ENCODE peak calls at places on chromosomes 5 and 9, in seven cellular contexts. One of them, this sample, is unnamed.

GRCh38 chr9:35736201-35736633 is 3.8 kb downstream of the CREB3 start:
- DNase-seq in right lobe of liver: no peak
- DNase-seq in tibial nerve: peak; percentile 46
- DNase-seq in IMR-90: peak; percentile 79
- DNase-seq in uterus: no peak
- DNase-seq in A549: peak; percentile 86
- DNase-seq in transverse colon: peak; percentile 76
- DNase-seq in this sample: peak; percentile 80

GRCh38 chr9:1051286-1052118 is 1.3 kb downstream of the DMRT2 start:
- DNase-seq in transverse colon: peak; percentile 71
- DNase-seq in uterus: no peak
- DNase-seq in A549: peak; percentile 65
- DNase-seq in right lobe of liver: peak; percentile 67
- DNase-seq in IMR-90: no peak
- DNase-seq in tibial nerve: peak; percentile 40
- DNase-seq in this sample: no peak

GRCh38 chr5:56464935-56465756 is 232.0 kb upstream of the ANKRD55 start:
- DNase-seq in right lobe of liver: no peak
- DNase-seq in uterus: no peak
- DNase-seq in tibial nerve: no peak
- DNase-seq in transverse colon: no peak
- DNase-seq in IMR-90: no peak
- DNase-seq in A549: peak; percentile 55
- DNase-seq in this sample: no peak

GRCh38 chr5:162227075-162227474 is 159.5 kb downstream of the GABRG2 start:
- DNase-seq in right lobe of liver: no peak
- DNase-seq in uterus: no peak
- DNase-seq in A549: no peak
- DNase-seq in tibial nerve: no peak
- DNase-seq in transverse colon: no peak
- DNase-seq in IMR-90: no peak
- DNase-seq in this sample: no peak

GRCh38 chr9:34242830-34243229 is 64.0 kb downstream of the UBAP1 start:
- DNase-seq in tibial nerve: no peak
- DNase-seq in A549: no peak
- DNase-seq in transverse colon: no peak
- DNase-seq in IMR-90: no peak
- DNase-seq in right lobe of liver: no peak
- DNase-seq in uterus: no peak
- DNase-seq in this sample: no peak

GRCh38 chr5:48192-48591 is 43.8 kb upstream of the PLEKHG4B start:
- DNase-seq in right lobe of liver: no peak
- DNase-seq in tibial nerve: no peak
- DNase-seq in A549: no peak
- DNase-seq in uterus: no peak
- DNase-seq in transverse colon: no peak
- DNase-seq in IMR-90: no peak
- DNase-seq in this sample: no peak

GRCh38 chr5:42494414-42494813 is 71.2 kb downstream of the GHR start:
- DNase-seq in tibial nerve: no peak
- DNase-seq in uterus: no peak
- DNase-seq in A549: no peak
- DNase-seq in IMR-90: peak; percentile 1
- DNase-seq in right lobe of liver: no peak
- DNase-seq in transverse colon: no peak
- DNase-seq in this sample: no peak

GRCh38 chr5:64149857-64150521 is 15.7 kb upstream of the RNF180 start:
- DNase-seq in uterus: no peak
- DNase-seq in tibial nerve: no peak
- DNase-seq in right lobe of liver: no peak
- DNase-seq in IMR-90: no peak
- DNase-seq in A549: no peak
- DNase-seq in transverse colon: no peak
- DNase-seq in this sample: no peak

GRCh38 chr5:89956838-89957237 is 452.7 kb downstream of the CETN3 start:
- DNase-seq in IMR-90: no peak
- DNase-seq in transverse colon: no peak
- DNase-seq in tibial nerve: no peak
- DNase-seq in uterus: no peak
- DNase-seq in A549: no peak
- DNase-seq in right lobe of liver: no peak
- DNase-seq in this sample: no peak
- H3K4me3 ChIP-seq in IMR-90: no peak overlapping the region
- H3K4me3 ChIP-seq in transverse colon: no peak overlapping the region
- H3K4me3 ChIP-seq in tibial nerve: no peak overlapping the region
- H3K4me3 ChIP-seq in uterus: no peak overlapping the region
- H3K4me3 ChIP-seq in A549: no peak overlapping the region
- H3K4me3 ChIP-seq in right lobe of liver: no peak overlapping the region
- H3K4me3 ChIP-seq in this sample: no peak overlapping the region

GRCh38 chr9:4494337-4494736 is 4.1 kb downstream of the SLC1A1 start:
- DNase-seq in transverse colon: no peak
- DNase-seq in IMR-90: no peak
- DNase-seq in right lobe of liver: no peak
- DNase-seq in A549: no peak
- DNase-seq in tibial nerve: no peak
- DNase-seq in uterus: no peak
- DNase-seq in this sample: no peak
- H3K27ac ChIP-seq in transverse colon: no peak overlapping the region
- H3K27ac ChIP-seq in IMR-90: no peak overlapping the region
- H3K27ac ChIP-seq in right lobe of liver: no peak overlapping the region
- H3K27ac ChIP-seq in A549: no peak overlapping the region
- H3K27ac ChIP-seq in tibial nerve: no peak overlapping the region
- H3K27ac ChIP-seq in uterus: no peak overlapping the region
- H3K27ac ChIP-seq in this sample: no peak overlapping the region

DNA sequence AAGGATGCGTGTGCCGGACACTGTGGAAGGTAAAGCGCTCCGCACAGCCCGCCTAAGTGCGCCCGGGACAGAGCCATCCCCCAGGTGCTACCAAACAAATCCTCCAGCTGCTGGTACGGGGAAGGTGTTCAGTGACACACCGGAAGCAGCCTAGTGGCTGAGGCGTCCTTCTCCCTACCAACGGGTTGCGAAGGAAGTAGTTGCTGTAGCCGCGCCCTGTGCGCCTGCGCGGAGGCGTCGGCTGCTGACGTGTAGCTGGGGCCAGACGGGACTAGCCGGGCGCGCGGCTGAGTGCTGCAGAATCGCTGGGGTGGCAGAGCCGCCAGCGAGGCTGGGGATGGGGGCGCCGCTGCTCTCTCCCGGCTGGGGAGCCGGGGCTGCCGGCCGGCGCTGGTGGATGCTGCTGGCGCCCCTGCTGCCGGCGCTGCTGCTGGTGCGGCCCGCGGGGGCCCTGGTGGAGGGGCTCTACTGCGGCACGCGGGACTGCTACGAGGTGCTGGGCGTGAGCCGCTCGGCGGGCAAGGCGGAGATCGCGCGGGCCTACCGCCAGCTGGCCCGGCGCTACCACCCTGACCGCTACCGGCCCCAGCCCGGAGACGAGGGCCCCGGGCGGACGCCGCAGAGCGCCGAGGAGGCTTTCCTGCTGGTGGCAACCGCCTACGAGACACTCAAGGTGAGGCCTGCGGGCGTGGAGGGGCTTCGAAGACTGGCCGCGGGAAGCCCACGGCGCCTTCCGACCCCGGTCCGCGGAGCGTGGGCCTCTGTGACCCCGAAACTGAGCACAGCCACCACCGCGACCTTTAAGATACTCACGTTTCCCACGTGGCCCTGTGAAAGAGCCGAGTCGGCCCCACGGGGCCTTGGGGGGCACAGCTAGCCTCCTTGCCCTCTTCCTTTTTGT is at the start of gene DNAJC25:
- DNase-seq in right lobe of liver: peak; percentile 99
- DNase-seq in A549: peak; percentile 99
- DNase-seq in IMR-90: peak; percentile 99
- DNase-seq in tibial nerve: peak; percentile 87
- DNase-seq in uterus: peak; percentile 95
- DNase-seq in transverse colon: peak; percentile 97
- DNase-seq in this sample: peak; percentile 98
- TF ChIP-seq POLR2A in right lobe of liver: peak; percentile 100
- TF ChIP-seq POLR2A in A549: peak; percentile 99
- TF ChIP-seq POLR2A in IMR-90: peak; percentile 100
- TF ChIP-seq POLR2A in tibial nerve: peak; percentile 98
- TF ChIP-seq POLR2A in uterus: peak; percentile 99
- TF ChIP-seq POLR2A in transverse colon: peak; percentile 98
- TF ChIP-seq POLR2A in this sample: peak; percentile 100

GRCh38 chr5:139294372-139295165 is 1.0 kb downstream of the MATR3 start:
- DNase-seq in right lobe of liver: peak; percentile 85
- DNase-seq in transverse colon: peak; percentile 78
- DNase-seq in IMR-90: peak; percentile 82
- DNase-seq in tibial nerve: peak; percentile 72
- DNase-seq in uterus: peak; percentile 78
- DNase-seq in A549: peak; percentile 91
- DNase-seq in this sample: peak; percentile 87

GRCh38 chr5:139297439-139298133 is 4.0 kb downstream of the MATR3 start:
- DNase-seq in IMR-90: no peak
- DNase-seq in right lobe of liver: no peak
- DNase-seq in tibial nerve: no peak
- DNase-seq in uterus: no peak
- DNase-seq in A549: no peak
- DNase-seq in transverse colon: no peak
- DNase-seq in this sample: no peak

GRCh38 chr5:139296862-139297326 is 3.4 kb downstream of the MATR3 start:
- DNase-seq in uterus: no peak
- DNase-seq in A549: no peak
- DNase-seq in IMR-90: no peak
- DNase-seq in right lobe of liver: no peak
- DNase-seq in tibial nerve: no peak
- DNase-seq in transverse colon: no peak
- DNase-seq in this sample: no peak

GRCh38 chr5:139295692-139296091 is 2.2 kb downstream of the MATR3 start:
- DNase-seq in transverse colon: no peak
- DNase-seq in right lobe of liver: no peak
- DNase-seq in tibial nerve: no peak
- DNase-seq in A549: no peak
- DNase-seq in uterus: no peak
- DNase-seq in IMR-90: peak; percentile 39
- DNase-seq in this sample: no peak

GRCh38 chr5:139296198-139296597 is 2.7 kb downstream of the MATR3 start:
- DNase-seq in A549: no peak
- DNase-seq in tibial nerve: no peak
- DNase-seq in transverse colon: no peak
- DNase-seq in uterus: no peak
- DNase-seq in right lobe of liver: no peak
- DNase-seq in IMR-90: no peak
- DNase-seq in this sample: no peak
- H3K4me3 ChIP-seq in A549: peak overlapping the region; percentile 66
- H3K4me3 ChIP-seq in tibial nerve: no peak overlapping the region
- H3K4me3 ChIP-seq in transverse colon: no peak overlapping the region
- H3K4me3 ChIP-seq in uterus: no peak overlapping the region
- H3K4me3 ChIP-seq in right lobe of liver: no peak overlapping the region
- H3K4me3 ChIP-seq in IMR-90: no peak overlapping the region
- H3K4me3 ChIP-seq in this sample: peak overlapping the region; percentile 87

GRCh38 chr5:122384612-122385180 is 72.7 kb downstream of the SNCAIP start:
- DNase-seq in A549: no peak
- DNase-seq in IMR-90: no peak
- DNase-seq in uterus: no peak
- DNase-seq in transverse colon: no peak
- DNase-seq in tibial nerve: no peak
- DNase-seq in right lobe of liver: no peak
- DNase-seq in this sample: no peak
- H3K27ac ChIP-seq in A549: no peak overlapping the region
- H3K27ac ChIP-seq in IMR-90: no peak overlapping the region
- H3K27ac ChIP-seq in uterus: peak overlapping the region; percentile 63
- H3K27ac ChIP-seq in transverse colon: peak overlapping the region; percentile 38
- H3K27ac ChIP-seq in tibial nerve: no peak overlapping the region
- H3K27ac ChIP-seq in right lobe of liver: no peak overlapping the region
- H3K27ac ChIP-seq in this sample: no peak overlapping the region

GRCh38 chr9:109012876-109013677 is at the start of gene CTNNAL1:
- DNase-seq in IMR-90: peak; percentile 81
- DNase-seq in transverse colon: peak; percentile 96
- DNase-seq in uterus: peak; percentile 95
- DNase-seq in tibial nerve: peak; percentile 93
- DNase-seq in A549: peak; percentile 86
- DNase-seq in right lobe of liver: peak; percentile 97
- DNase-seq in this sample: peak; percentile 98
- TF ChIP-seq POLR2A in IMR-90: peak; percentile 92
- TF ChIP-seq POLR2A in transverse colon: peak; percentile 69
- TF ChIP-seq POLR2A in uterus: peak; percentile 89
- TF ChIP-seq POLR2A in tibial nerve: peak; percentile 42
- TF ChIP-seq POLR2A in A549: peak; percentile 54
- TF ChIP-seq POLR2A in right lobe of liver: peak; percentile 94
- TF ChIP-seq POLR2A in this sample: peak; percentile 95

GRCh38 chr9:86804011-86804410 is 143.3 kb downstream of the GAS1 start:
- DNase-seq in tibial nerve: no peak
- DNase-seq in A549: no peak
- DNase-seq in uterus: no peak
- DNase-seq in transverse colon: no peak
- DNase-seq in right lobe of liver: no peak
- DNase-seq in IMR-90: no peak
- DNase-seq in this sample: no peak

GRCh38 chr9:86809151-86809550 is 138.2 kb downstream of the GAS1 start:
- DNase-seq in A549: no peak
- DNase-seq in transverse colon: no peak
- DNase-seq in right lobe of liver: no peak
- DNase-seq in tibial nerve: no peak
- DNase-seq in uterus: no peak
- DNase-seq in IMR-90: no peak
- DNase-seq in this sample: no peak

GRCh38 chr9:86802900-86803673 is 144.2 kb downstream of the GAS1 start:
- DNase-seq in uterus: no peak
- DNase-seq in transverse colon: no peak
- DNase-seq in A549: no peak
- DNase-seq in right lobe of liver: no peak
- DNase-seq in IMR-90: no peak
- DNase-seq in tibial nerve: no peak
- DNase-seq in this sample: no peak

GRCh38 chr9:86809968-86810367 is 137.3 kb downstream of the GAS1 start:
- DNase-seq in uterus: no peak
- DNase-seq in right lobe of liver: no peak
- DNase-seq in transverse colon: no peak
- DNase-seq in tibial nerve: no peak
- DNase-seq in IMR-90: no peak
- DNase-seq in A549: no peak
- DNase-seq in this sample: no peak

DNA sequence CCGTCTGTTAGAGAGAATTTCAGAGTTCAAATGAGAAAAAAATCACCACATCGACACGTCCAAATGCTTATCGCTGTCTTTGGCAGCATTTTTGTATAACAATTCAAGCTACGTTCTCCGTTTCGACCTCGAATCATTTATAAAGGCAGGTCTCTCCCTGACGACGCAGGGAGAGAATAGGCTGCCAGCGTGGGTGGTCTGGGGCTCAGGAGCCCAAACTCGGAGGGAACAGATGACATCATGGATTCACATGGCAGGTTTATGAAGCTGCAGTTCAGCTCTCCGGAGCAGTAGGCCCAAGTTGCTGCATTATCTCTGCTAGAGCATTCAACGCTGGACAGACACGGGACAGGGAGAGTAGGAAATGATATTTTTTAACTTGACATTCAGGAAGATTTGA is 139.7 kb downstream of the GAS1 start:
- DNase-seq in A549: no peak
- DNase-seq in transverse colon: no peak
- DNase-seq in IMR-90: no peak
- DNase-seq in right lobe of liver: no peak
- DNase-seq in tibial nerve: no peak
- DNase-seq in uterus: peak; percentile 80
- DNase-seq in this sample: no peak
- H3K4me3 ChIP-seq in A549: no peak overlapping the region
- H3K4me3 ChIP-seq in transverse colon: no peak overlapping the region
- H3K4me3 ChIP-seq in IMR-90: no peak overlapping the region
- H3K4me3 ChIP-seq in right lobe of liver: no peak overlapping the region
- H3K4me3 ChIP-seq in tibial nerve: no peak overlapping the region
- H3K4me3 ChIP-seq in uterus: no peak overlapping the region
- H3K4me3 ChIP-seq in this sample: no peak overlapping the region

This sample was measured in adrenal gland.